ENCODE peak calls at places on chromosomes 4 and X, in nine cellular contexts. A, Q, W, S, Z, V, U, E and P are unnamed samples.

GRCh38 chr4:165583341-165583740 is 204.5 kb downstream of the CPE start:
- DNase-seq in A (no peak), Q (no peak), W (no peak), S (no peak), Z (no peak), V (no peak), U (no peak), E (no peak), P (no peak)

GRCh38 chr4:87978656-87979055 is 3.1 kb downstream of the SPP1 start:
- DNase-seq in A (no peak), Q (no peak), W (no peak), S (no peak), Z (no peak), V (no peak), U (no peak), E (no peak), P (no peak)

GRCh38 chr4:143372093-143372915 is 35.6 kb downstream of the GAB1 start:
- DNase-seq in A (no peak), Q (no peak), W (no peak), S (no peak), Z (peak), V (no peak), U (no peak), E (no peak), P (no peak)

GRCh38 chrX:153446950-153447580 is 1.2 kb upstream of the TREX2 start:
- DNase-seq in A (no peak), Q (no peak), W (no peak), S (no peak), Z (no peak), V (no peak), U (no peak), E (no peak), P (no peak)

GRCh38 chr4:150722908-150723362 is 141.0 kb downstream of the MAB21L2 start:
- DNase-seq in A (no peak), Q (peak), W (no peak), S (no peak), Z (no peak), V (no peak), U (no peak), E (no peak), P (no peak)

GRCh38 chr4:24655326-24655725 is 71.0 kb upstream of the DHX15 start:
- DNase-seq in A (no peak), Q (no peak), W (no peak), S (no peak), Z (no peak), V (no peak), U (no peak), E (no peak), P (no peak)

GRCh38 chrX:40734956-40735317 is 405 bp downstream of the MED14 start:
- DNase-seq in A (no peak), Q (no peak), W (no peak), S (no peak), Z (peak), V (no peak), U (no peak), E (peak), P (no peak)

GRCh38 chrX:49209434-49210251 is 9.7 kb upstream of the SYP start:
- DNase-seq in A (no peak), Q (no peak), W (no peak), S (no peak), Z (no peak), V (no peak), U (no peak), E (no peak), P (no peak)

GRCh38 chr4:123505077-123505456 is 108.5 kb downstream of the SPRY1 start:
- DNase-seq in A (no peak), Q (no peak), W (no peak), S (no peak), Z (peak), V (no peak), U (no peak), E (no peak), P (no peak)

GRCh38 chr4:78544681-78545080 is 6.9 kb upstream of the ANXA3 start:
- DNase-seq in A (no peak), Q (peak), W (no peak), S (no peak), Z (no peak), V (no peak), U (no peak), E (no peak), P (no peak)

GRCh38 chrX:140141444-140142029 is 176.2 kb upstream of the CXorf66 start:
- DNase-seq in A (no peak), Q (no peak), W (peak), S (peak), Z (no peak), V (no peak), U (no peak), E (no peak), P (peak)

GRCh38 chrX:6644411-6644810 is 109.5 kb upstream of the VCX3A start:
- DNase-seq in A (no peak), Q (no peak), W (no peak), S (no peak), Z (no peak), V (no peak), U (no peak), E (no peak), P (no peak)

GRCh38 chr4:15778742-15779231 is 659 bp downstream of the CD38 start:
- DNase-seq in A (no peak), Q (no peak), W (no peak), S (no peak), Z (no peak), V (no peak), U (no peak), E (peak), P (peak)

GRCh38 chr4:150348079-150348478 is 233.9 kb upstream of the MAB21L2 start:
- DNase-seq in A (no peak), Q (no peak), W (no peak), S (no peak), Z (no peak), V (no peak), U (no peak), E (no peak), P (no peak)

GRCh38 chr4:8205749-8206611 is 6.9 kb downstream of the SH3TC1 start:
- DNase-seq in A (no peak), Q (no peak), W (no peak), S (no peak), Z (no peak), V (no peak), U (no peak), E (no peak), P (peak)

GRCh38 chr4:82293304-82293703 is 80.5 kb downstream of the HNRNPD start:
- DNase-seq in A (no peak), Q (no peak), W (no peak), S (no peak), Z (no peak), V (no peak), U (no peak), E (no peak), P (no peak)

GRCh38 chr4:144712775-144713174 is 66.8 kb downstream of the HHIP start:
- DNase-seq in A (no peak), Q (no peak), W (no peak), S (no peak), Z (no peak), V (peak), U (no peak), E (no peak), P (no peak)

GRCh38 chr4:112063260-112063659 is 82.0 kb upstream of the FAM241A start:
- DNase-seq in A (no peak), Q (no peak), W (no peak), S (no peak), Z (no peak), V (no peak), U (no peak), E (no peak), P (no peak)

GRCh38 chr4:22500831-22501714 is 14.8 kb downstream of the ADGRA3 start:
- DNase-seq in A (no peak), Q (no peak), W (no peak), S (no peak), Z (no peak), V (no peak), U (peak), E (peak), P (no peak)

GRCh38 chr4:20698820-20699219 is 1.4 kb upstream of the PACRGL start:
- DNase-seq in A (no peak), Q (no peak), W (no peak), S (no peak), Z (no peak), V (no peak), U (no peak), E (no peak), P (no peak)

GRCh38 chr4:89156515-89156914 is 45.2 kb downstream of the TIGD2 start:
- DNase-seq in A (no peak), Q (no peak), W (no peak), S (no peak), Z (no peak), V (no peak), U (no peak), E (no peak), P (no peak)

GRCh38 chr4:1014395-1015167 is 3.2 kb downstream of the FGFRL1 start:
- DNase-seq in A (no peak), Q (no peak), W (no peak), S (no peak), Z (no peak), V (no peak), U (no peak), E (no peak), P (no peak)

GRCh38 chrX:11792461-11793421 is 34.7 kb downstream of the MSL3 start:
- DNase-seq in A (no peak), Q (no peak), W (no peak), S (peak), Z (no peak), V (no peak), U (no peak), E (peak), P (no peak)

GRCh38 chrX:78548012-78548411 is 111.1 kb downstream of the RTL3 start:
- DNase-seq in A (no peak), Q (no peak), W (no peak), S (no peak), Z (no peak), V (no peak), U (no peak), E (no peak), P (no peak)

GRCh38 chr4:38354872-38355271 is 309.1 kb upstream of the KLF3 start:
- DNase-seq in A (no peak), Q (no peak), W (no peak), S (no peak), Z (no peak), V (no peak), U (no peak), E (no peak), P (no peak)